ENCODE peak calls at places on chromosomes 5 and 9, in four cellular contexts. One of them, this sample, is unnamed.

GRCh38 chr5:159309689-159310433 is 20.4 kb downstream of the IL12B start:
- DNase-seq in K562: no peak
- DNase-seq in neural progenitor cell: no peak
- DNase-seq in H9: no peak
- DNase-seq in this sample: no peak

GRCh38 chr5:111072949-111073682 is 1.6 kb downstream of the TSLP start:
- DNase-seq in K562: peak; percentile 80
- DNase-seq in neural progenitor cell: peak; percentile 74
- DNase-seq in H9: peak; percentile 84
- DNase-seq in this sample: peak; percentile 19

GRCh38 chr9:93897075-93897970 is 57.8 kb downstream of the BARX1 start:
- DNase-seq in K562: no peak
- DNase-seq in neural progenitor cell: no peak
- DNase-seq in H9: peak; percentile 16
- DNase-seq in this sample: no peak

GRCh38 chr9:1332161-1332560 is 282.0 kb downstream of the DMRT2 start:
- DNase-seq in K562: no peak
- DNase-seq in neural progenitor cell: no peak
- DNase-seq in H9: no peak
- DNase-seq in this sample: no peak

GRCh38 chr9:68975644-68976043 is 38.3 kb downstream of the PRKACG start:
- DNase-seq in K562: no peak
- DNase-seq in neural progenitor cell: no peak
- DNase-seq in H9: no peak
- DNase-seq in this sample: no peak

GRCh38 chr5:149422429-149423286 is 43.6 kb upstream of the IL17B start:
- DNase-seq in K562: no peak
- DNase-seq in neural progenitor cell: peak; percentile 52
- DNase-seq in H9: peak; percentile 70
- DNase-seq in this sample: no peak

GRCh38 chr5:122408592-122409219 is 96.7 kb downstream of the SNCAIP start:
- DNase-seq in K562: no peak
- DNase-seq in neural progenitor cell: no peak
- DNase-seq in H9: no peak
- DNase-seq in this sample: no peak

GRCh38 chr9:130499804-130500263 is 55.1 kb downstream of the ASS1 start:
- DNase-seq in K562: peak; percentile 20
- DNase-seq in neural progenitor cell: no peak
- DNase-seq in H9: no peak
- DNase-seq in this sample: peak; percentile 68

GRCh38 chr5:176863041-176863764 is 35.9 kb downstream of the HK3 start:
- DNase-seq in K562: no peak
- DNase-seq in neural progenitor cell: peak; percentile 45
- DNase-seq in H9: no peak
- DNase-seq in this sample: no peak

GRCh38 chr5:35430381-35431162 is 187.1 kb upstream of the SPEF2 start:
- DNase-seq in K562: no peak
- DNase-seq in neural progenitor cell: no peak
- DNase-seq in H9: no peak
- DNase-seq in this sample: no peak

GRCh38 chr5:179907570-179908324 is at the start of gene TBC1D9B:
- DNase-seq in K562: peak; percentile 80
- DNase-seq in neural progenitor cell: peak; percentile 88
- DNase-seq in H9: peak; percentile 59
- DNase-seq in this sample: no peak

GRCh38 chr9:16257604-16258003 is 612.9 kb downstream of the BNC2 start:
- DNase-seq in K562: no peak
- DNase-seq in neural progenitor cell: peak; percentile 8
- DNase-seq in H9: peak; percentile 18
- DNase-seq in this sample: no peak

GRCh38 chr9:88972401-88972800 is 18.9 kb upstream of the S1PR3 start:
- DNase-seq in K562: no peak
- DNase-seq in neural progenitor cell: no peak
- DNase-seq in H9: no peak
- DNase-seq in this sample: no peak

GRCh38 chr5:55483903-55484302 is 50.9 kb downstream of the PLPP1 start:
- DNase-seq in K562: no peak
- DNase-seq in neural progenitor cell: no peak
- DNase-seq in H9: no peak
- DNase-seq in this sample: no peak

GRCh38 chr9:12722131-12722530 is 28.9 kb downstream of the TYRP1 start:
- DNase-seq in K562: no peak
- DNase-seq in neural progenitor cell: no peak
- DNase-seq in H9: no peak
- DNase-seq in this sample: no peak

GRCh38 chr9:116499986-116500871 is 186.9 kb upstream of the TRIM32 start:
- DNase-seq in K562: peak; percentile 42
- DNase-seq in neural progenitor cell: peak; percentile 80
- DNase-seq in H9: no peak
- DNase-seq in this sample: peak; percentile 49

GRCh38 chr5:8693341-8693844 is 824.4 kb downstream of the MTRR start:
- DNase-seq in K562: no peak
- DNase-seq in neural progenitor cell: no peak
- DNase-seq in H9: no peak
- DNase-seq in this sample: no peak

GRCh38 chr9:112072721-112073553 is 102.2 kb downstream of the SUSD1 start:
- DNase-seq in K562: peak; percentile 87
- DNase-seq in neural progenitor cell: no peak
- DNase-seq in H9: no peak
- DNase-seq in this sample: no peak

GRCh38 chr5:53099546-53099945 is 10.0 kb downstream of the MOCS2 start:
- DNase-seq in K562: no peak
- DNase-seq in neural progenitor cell: no peak
- DNase-seq in H9: no peak
- DNase-seq in this sample: no peak

GRCh38 chr5:81450940-81451339 is 57.0 kb upstream of the ACOT12 start:
- DNase-seq in K562: no peak
- DNase-seq in neural progenitor cell: no peak
- DNase-seq in H9: no peak
- DNase-seq in this sample: no peak

GRCh38 chr5:135829681-135830383 is 4.6 kb upstream of the SLC25A48 start:
- DNase-seq in K562: peak; percentile 74
- DNase-seq in neural progenitor cell: peak; percentile 89
- DNase-seq in H9: peak; percentile 71
- DNase-seq in this sample: peak; percentile 63

GRCh38 chr9:117178596-117179111 is 236.2 kb downstream of the ASTN2 start:
- DNase-seq in K562: no peak
- DNase-seq in neural progenitor cell: peak; percentile 21
- DNase-seq in H9: no peak
- DNase-seq in this sample: no peak

GRCh38 chr5:173882632-173883031 is 5.5 kb upstream of the CPEB4 start:
- DNase-seq in K562: no peak
- DNase-seq in neural progenitor cell: no peak
- DNase-seq in H9: no peak
- DNase-seq in this sample: peak; percentile 13

GRCh38 chr9:68619636-68620035 is 79.0 kb upstream of the TMEM252 start:
- DNase-seq in K562: no peak
- DNase-seq in neural progenitor cell: no peak
- DNase-seq in H9: no peak
- DNase-seq in this sample: no peak

GRCh38 chr5:50839472-50839871 is 173.0 kb downstream of the PARP8 start:
- DNase-seq in K562: no peak
- DNase-seq in neural progenitor cell: no peak
- DNase-seq in H9: no peak
- DNase-seq in this sample: no peak

GRCh38 chr9:5586391-5586802 is 42.5 kb upstream of the RIC1 start:
- DNase-seq in K562: no peak
- DNase-seq in neural progenitor cell: no peak
- DNase-seq in H9: no peak
- DNase-seq in this sample: no peak

GRCh38 chr5:164094321-164094720 is 588.9 kb downstream of the MAT2B start:
- DNase-seq in K562: no peak
- DNase-seq in neural progenitor cell: no peak
- DNase-seq in H9: no peak
- DNase-seq in this sample: no peak

GRCh38 chr5:174300118-174300940 is 254.8 kb downstream of the NSG2 start:
- DNase-seq in K562: no peak
- DNase-seq in neural progenitor cell: no peak
- DNase-seq in H9: peak; percentile 12
- DNase-seq in this sample: no peak

GRCh38 chr9:105694848-105695581 is 674 bp downstream of the TMEM38B start:
- DNase-seq in K562: peak; percentile 82
- DNase-seq in neural progenitor cell: peak; percentile 78
- DNase-seq in H9: peak; percentile 61
- DNase-seq in this sample: no peak

GRCh38 chr5:140175367-140176027 is 509 bp downstream of the CYSTM1 start:
- DNase-seq in K562: peak; percentile 81
- DNase-seq in neural progenitor cell: peak; percentile 87
- DNase-seq in H9: peak; percentile 67
- DNase-seq in this sample: no peak

GRCh38 chr9:72356019-72356653 is 8.9 kb downstream of the ZFAND5 start:
- DNase-seq in K562: no peak
- DNase-seq in neural progenitor cell: no peak
- DNase-seq in H9: no peak
- DNase-seq in this sample: no peak

GRCh38 chr5:139215176-139215975 is 17.2 kb upstream of the SIL1 start:
- DNase-seq in K562: no peak
- DNase-seq in neural progenitor cell: no peak
- DNase-seq in H9: no peak
- DNase-seq in this sample: no peak

GRCh38 chr5:92627186-92627585 is 953.8 kb downstream of the NR2F1-AS1 start:
- DNase-seq in K562: no peak
- DNase-seq in neural progenitor cell: no peak
- DNase-seq in H9: no peak
- DNase-seq in this sample: no peak
- H4K20me1 ChIP-seq in K562: no peaks in the 10 kb centered on the region
- H4K20me1 ChIP-seq in neural progenitor cell: no peaks in the 10 kb centered on the region
- H4K20me1 ChIP-seq in H9: no peaks in the 10 kb centered on the region
- H4K20me1 ChIP-seq in this sample: no peaks in the 10 kb centered on the region

DNA sequence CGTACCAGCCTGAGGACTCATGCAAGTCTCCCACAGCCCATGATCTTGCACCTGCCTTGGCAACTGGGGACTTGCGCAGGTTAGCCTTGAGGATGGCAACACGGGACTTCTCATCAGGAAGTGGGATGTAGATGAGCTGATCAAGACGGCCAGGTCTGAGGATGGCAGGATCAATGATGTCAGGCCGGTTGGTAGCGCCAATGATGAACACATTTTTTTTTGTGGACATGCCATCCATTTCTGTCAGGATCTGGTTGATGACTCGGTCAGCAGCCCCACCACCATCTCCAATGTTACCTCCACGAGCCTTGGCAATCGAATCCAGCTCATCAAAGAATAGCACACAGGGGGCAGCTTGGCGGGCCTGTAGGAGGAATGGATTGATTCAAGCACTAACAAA is 13.0 kb downstream of the VCP start:
- DNase-seq in K562: no peak
- DNase-seq in neural progenitor cell: no peak
- DNase-seq in H9: no peak
- DNase-seq in this sample: no peak
- H4K20me1 ChIP-seq in K562: no peaks in the 10 kb centered on the region
- H4K20me1 ChIP-seq in neural progenitor cell: peaks cover 19% of the 10 kb centered on the region
- H4K20me1 ChIP-seq in H9: no peaks in the 10 kb centered on the region
- H4K20me1 ChIP-seq in this sample: no peaks in the 10 kb centered on the region

GRCh38 chr9:36929350-36929675 is 104.8 kb downstream of the PAX5 start:
- DNase-seq in K562: no peak
- DNase-seq in neural progenitor cell: no peak
- DNase-seq in H9: no peak
- DNase-seq in this sample: no peak
- H4K20me1 ChIP-seq in K562: no peaks in the 10 kb centered on the region
- H4K20me1 ChIP-seq in neural progenitor cell: no peaks in the 10 kb centered on the region
- H4K20me1 ChIP-seq in H9: no peaks in the 10 kb centered on the region
- H4K20me1 ChIP-seq in this sample: no peaks in the 10 kb centered on the region

GRCh38 chr9:136339173-136339957 is 12.0 kb downstream of the GPSM1 start:
- DNase-seq in K562: peak; percentile 84
- DNase-seq in neural progenitor cell: peak; percentile 93
- DNase-seq in H9: peak; percentile 78
- DNase-seq in this sample: no peak
- H4K20me1 ChIP-seq in K562: no peaks in the 10 kb centered on the region
- H4K20me1 ChIP-seq in neural progenitor cell: peaks cover 24% of the 10 kb centered on the region
- H4K20me1 ChIP-seq in H9: no peaks in the 10 kb centered on the region
- H4K20me1 ChIP-seq in this sample: no peaks in the 10 kb centered on the region

GRCh38 chr5:6730407-6730806 is 17.2 kb downstream of the TENT4A start:
- DNase-seq in K562: no peak
- DNase-seq in neural progenitor cell: no peak
- DNase-seq in H9: peak; percentile 54
- DNase-seq in this sample: no peak
- H4K20me1 ChIP-seq in K562: peaks cover 64% of the 10 kb centered on the region
- H4K20me1 ChIP-seq in neural progenitor cell: peaks cover 100% of the 10 kb centered on the region
- H4K20me1 ChIP-seq in H9: no peaks in the 10 kb centered on the region
- H4K20me1 ChIP-seq in this sample: peaks cover 5% of the 10 kb centered on the region